ENCODE peak calls at places on chromosome 9, in nine cellular contexts. G is neural crest cell, N is chondrocyte, Q is left ventricle myocardium inferior, J is BJ, S is fibroblast of lung, M is ovary, H is GM23338, W is HCT116. X is an unnamed sample.

GRCh38 chr9:99787552-99787951 is 34.1 kb upstream of the NR4A3 start:
- DNase-seq in G (no peak), M (no peak), S (no peak), H (no peak), N (no peak), W (no peak), Q (no peak), J (no peak), X (no peak)

GRCh38 chr9:23731373-23731772 is 94.7 kb downstream of the ELAVL2 start:
- DNase-seq in Q (no peak), W (no peak), H (no peak), S (no peak), N (no peak), M (no peak), J (no peak), G (no peak), X (no peak)

GRCh38 chr9:38622083-38622674 is 1.8 kb upstream of the ANKRD18A start:
- DNase-seq in H (peak), N (no peak), G (peak), S (no peak), J (no peak), M (no peak), Q (no peak), W (no peak), X (no peak)

GRCh38 chr9:16514131-16514530 is 356.3 kb downstream of the BNC2 start:
- DNase-seq in S (no peak), Q (no peak), W (no peak), M (no peak), G (no peak), J (no peak), H (peak), N (no peak), X (no peak)

GRCh38 chr9:21682981-21683380 is 119.5 kb upstream of the MTAP start:
- DNase-seq in G (no peak), S (peak), M (no peak), H (no peak), J (no peak), W (no peak), N (no peak), Q (no peak), X (no peak)

GRCh38 chr9:23319092-23319491 is 506.9 kb downstream of the ELAVL2 start:
- DNase-seq in J (no peak), S (no peak), H (no peak), G (no peak), N (no peak), Q (no peak), M (no peak), W (no peak), X (no peak)

GRCh38 chr9:37082214-37082765 is 38.1 kb upstream of the ZCCHC7 start:
- DNase-seq in N (no peak), G (no peak), J (no peak), H (no peak), W (no peak), M (no peak), S (no peak), Q (no peak), X (no peak)

GRCh38 chr9:6355728-6356127 is 27.6 kb downstream of the TPD52L3 start:
- DNase-seq in H (no peak), S (peak), Q (no peak), J (peak), G (no peak), N (no peak), M (no peak), W (no peak), X (no peak)

GRCh38 chr9:6829027-6829426 is 71.3 kb downstream of the KDM4C start:
- DNase-seq in J (no peak), N (no peak), Q (no peak), W (peak), S (no peak), H (peak), G (no peak), M (no peak), X (no peak)

GRCh38 chr9:8362250-8362649 is 562.7 kb upstream of the DMAC1 start:
- DNase-seq in G (no peak), S (no peak), H (no peak), W (no peak), Q (no peak), J (no peak), M (no peak), N (no peak), X (no peak)

GRCh38 chr9:91360551-91361293 is 996 bp downstream of the AUH start:
- DNase-seq in H (peak), Q (no peak), W (no peak), N (no peak), M (no peak), S (peak), J (no peak), G (no peak), X (no peak)

GRCh38 chr9:5557606-5558587 is 47.6 kb downstream of the PDCD1LG2 start:
- DNase-seq in G (no peak), N (no peak), J (no peak), Q (no peak), S (peak), W (no peak), M (peak), H (no peak), X (no peak)

GRCh38 chr9:132644251-132644650 is 25.5 kb downstream of the DDX31 start:
- DNase-seq in Q (no peak), H (peak), J (no peak), M (no peak), G (no peak), N (no peak), W (no peak), S (no peak), X (no peak)

GRCh38 chr9:87910821-87911220 is 6.9 kb upstream of the SPATA31C1 start:
- DNase-seq in S (peak), Q (no peak), G (no peak), J (peak), W (no peak), M (no peak), H (no peak), N (no peak), X (no peak)

GRCh38 chr9:14089051-14089798 is 224.7 kb downstream of the NFIB start:
- DNase-seq in Q (no peak), S (peak), H (peak), N (no peak), W (no peak), M (no peak), G (no peak), J (no peak), X (no peak)

GRCh38 chr9:137504432-137504777 is 45.3 kb upstream of the NSMF start:
- DNase-seq in Q (no peak), J (no peak), N (no peak), S (no peak), G (no peak), H (no peak), W (no peak), M (no peak), X (no peak)

GRCh38 chr9:79757906-79758669 is 186.3 kb downstream of the TLE4 start:
- DNase-seq in J (no peak), G (no peak), N (no peak), W (no peak), S (peak), H (peak), Q (no peak), M (no peak), X (no peak)

GRCh38 chr9:2127486-2127885 is 112.3 kb downstream of the SMARCA2 start:
- DNase-seq in S (peak), J (peak), G (no peak), N (no peak), W (no peak), Q (no peak), H (no peak), M (no peak), X (no peak)

GRCh38 chr9:88532320-88532719 is 2.7 kb upstream of the NXNL2 start:
- DNase-seq in J (no peak), W (no peak), H (peak), N (no peak), S (peak), M (peak), Q (peak), G (peak), X (peak)

GRCh38 chr9:36486933-36487481 is 85.7 kb upstream of the MELK start:
- DNase-seq in M (peak), H (peak), G (peak), Q (peak), W (no peak), J (no peak), N (peak), S (no peak), X (peak)

GRCh38 chr9:3181049-3181953 is 337.4 kb upstream of the PUM3 start:
- DNase-seq in M (no peak), G (peak), W (no peak), S (no peak), H (peak), J (no peak), Q (no peak), N (no peak), X (peak)

GRCh38 chr9:72753261-72753893 is 199.5 kb downstream of the ALDH1A1 start:
- DNase-seq in Q (no peak), N (no peak), J (no peak), W (no peak), H (no peak), M (no peak), G (no peak), S (peak), X (no peak)

GRCh38 chr9:93860694-93861658 is 94.2 kb downstream of the BARX1 start:
- DNase-seq in G (no peak), Q (no peak), S (no peak), N (peak), J (no peak), H (peak), M (no peak), W (no peak), X (no peak)

GRCh38 chr9:121282309-121283071 is 14.5 kb downstream of the GSN start:
- DNase-seq in S (peak), M (peak), Q (peak), H (no peak), G (no peak), N (no peak), W (no peak), J (peak), X (no peak)

GRCh38 chr9:130539473-130540223 is 39.7 kb upstream of the FUBP3 start:
- DNase-seq in Q (no peak), H (no peak), W (peak), M (no peak), J (no peak), N (no peak), S (peak), G (no peak), X (no peak)

GRCh38 chr9:130214921-130215320 is 42.7 kb downstream of the NCS1 start:
- DNase-seq in J (no peak), M (no peak), H (no peak), W (no peak), Q (no peak), S (no peak), N (no peak), G (no peak), X (no peak)

GRCh38 chr9:106077731-106078130 is 383.4 kb downstream of the TMEM38B start:
- DNase-seq in W (no peak), H (no peak), G (no peak), M (no peak), Q (no peak), J (no peak), S (no peak), N (no peak), X (no peak)

GRCh38 chr9:98154678-98155077 is 35.7 kb upstream of the TRIM14 start:
- DNase-seq in W (no peak), M (no peak), J (no peak), N (no peak), Q (no peak), H (no peak), G (no peak), S (no peak), X (no peak)

GRCh38 chr9:131420913-131421312 is 27.0 kb downstream of the PRRC2B start:
- DNase-seq in W (no peak), M (no peak), G (no peak), N (peak), S (peak), J (no peak), Q (no peak), H (peak), X (no peak)

GRCh38 chr9:18569941-18570630 is 96.1 kb downstream of the ADAMTSL1 start:
- DNase-seq in S (no peak), M (no peak), W (no peak), H (no peak), G (no peak), N (no peak), Q (no peak), J (no peak), X (no peak)

GRCh38 chr9:120038342-120038741 is 541.6 kb downstream of the CDK5RAP2 start:
- DNase-seq in Q (no peak), N (no peak), H (no peak), G (no peak), W (no peak), M (no peak), J (no peak), S (no peak), X (no peak)

GRCh38 chr9:127166651-127167524 is 44.5 kb upstream of the ANGPTL2 start:
- DNase-seq in M (no peak), J (no peak), H (no peak), S (peak), N (no peak), G (no peak), Q (no peak), W (peak), X (no peak)

GRCh38 chr9:133403766-133404439 is 13.9 kb downstream of the REXO4 start:
- DNase-seq in H (peak), Q (no peak), N (no peak), W (peak), S (no peak), J (no peak), M (no peak), G (no peak), X (no peak)

GRCh38 chr9:124768275-124768674 is 2.8 kb downstream of the NR6A1 start:
- DNase-seq in J (no peak), N (no peak), G (no peak), M (no peak), Q (no peak), S (no peak), W (no peak), H (no peak), X (no peak)

GRCh38 chr9:124767830-124768229 is 3.3 kb downstream of the NR6A1 start:
- DNase-seq in S (no peak), N (no peak), H (peak), W (no peak), M (no peak), Q (no peak), J (no peak), G (no peak), X (no peak)

GRCh38 chr9:124766326-124766725 is 4.8 kb downstream of the NR6A1 start:
- DNase-seq in N (no peak), G (no peak), Q (no peak), H (no peak), W (no peak), M (no peak), J (no peak), S (no peak), X (no peak)

GRCh38 chr9:124765439-124765835 is 5.7 kb downstream of the NR6A1 start:
- DNase-seq in N (no peak), M (no peak), H (peak), Q (no peak), J (no peak), S (no peak), G (no peak), W (no peak), X (no peak)

GRCh38 chr9:124766815-124767554 is 4.1 kb downstream of the NR6A1 start:
- DNase-seq in W (no peak), Q (no peak), G (no peak), N (no peak), S (no peak), J (no peak), H (peak), M (no peak), X (no peak)
- TF ChIP-seq CTCF in W (no peak), Q (no peak), G (peak), N (peak), S (no peak), J (peak), H (peak), M (no peak), X (peak)

DNA sequence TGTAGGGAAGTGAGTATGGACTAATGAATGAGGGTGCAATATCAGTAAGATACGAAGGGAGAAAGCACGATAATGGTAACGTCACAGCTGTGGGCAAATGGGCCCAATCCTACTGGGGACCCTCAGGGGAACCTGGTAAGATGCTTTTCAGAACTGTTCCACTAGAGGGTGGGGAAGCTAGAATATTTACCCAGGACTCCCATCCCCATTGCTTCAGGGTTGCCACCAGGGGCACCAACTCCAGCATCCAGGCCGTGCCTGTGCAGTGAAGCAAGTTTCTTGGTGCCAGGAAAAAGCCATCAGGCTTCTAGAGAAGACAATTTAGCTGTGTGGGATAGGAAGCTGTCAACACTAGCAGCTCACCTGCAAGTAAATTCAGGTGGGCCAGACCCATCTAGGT is 409.3 kb downstream of the AGTPBP1 start:
- DNase-seq in M (no peak), H (peak), Q (no peak), S (no peak), W (peak), N (no peak), G (no peak), J (no peak), X (no peak)
- TF ChIP-seq CTCF in M (no peak), H (peak), Q (peak), S (no peak), W (peak), N (peak), G (peak), J (no peak), X (peak)

DNA sequence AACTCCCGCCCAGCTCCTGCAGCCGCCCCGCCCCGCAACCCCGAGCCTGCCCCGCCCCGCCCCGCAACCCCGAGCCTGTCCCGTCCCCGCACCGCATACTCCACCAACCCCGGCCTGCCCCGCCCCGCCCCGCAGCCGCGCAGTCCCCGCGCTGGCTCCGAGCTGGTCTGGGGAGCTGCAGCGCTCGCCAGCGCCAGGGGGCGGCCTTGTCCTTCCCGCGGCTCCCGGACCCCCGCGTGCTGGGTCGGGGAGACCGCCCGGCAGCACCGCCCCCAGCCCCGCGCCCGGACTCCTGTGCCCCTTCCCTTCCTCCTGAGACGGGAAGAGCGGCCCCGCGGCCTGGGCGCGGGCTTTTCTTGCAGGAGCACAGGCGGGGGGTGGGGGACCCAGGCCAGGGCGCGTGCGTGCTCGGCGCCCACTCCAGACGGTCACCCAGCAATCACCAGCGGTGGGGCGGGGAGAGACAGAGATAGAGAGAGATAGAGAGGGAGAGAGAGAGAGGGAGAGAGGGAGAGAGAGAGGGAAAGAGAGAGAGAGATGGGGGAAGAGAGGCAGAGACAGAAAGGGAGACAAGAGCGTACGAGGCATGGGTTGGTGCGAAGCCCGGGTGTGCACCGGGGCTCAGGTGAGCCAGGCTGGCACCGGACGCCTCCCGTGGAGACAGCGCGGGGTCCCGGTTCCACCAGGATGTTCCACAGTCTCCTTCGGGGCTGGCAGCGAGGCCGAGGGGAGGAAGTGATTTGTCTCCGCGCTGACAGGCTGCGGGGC is 14.7 kb upstream of the TMEM250 start:
- DNase-seq in H (peak), J (no peak), N (no peak), G (peak), M (no peak), Q (no peak), S (peak), W (no peak), X (peak)
- TF ChIP-seq CTCF in H (peak), J (peak), N (peak), G (peak), M (peak), Q (peak), S (peak), W (peak), X (peak)

GRCh38 chr9:35161713-35162604 is at the start of gene UNC13B:
- DNase-seq in W (peak), J (peak), S (peak), M (peak), Q (peak), H (peak), G (peak), N (peak), X (peak)
- TF ChIP-seq CTCF in W (no peak), J (peak), S (peak), M (no peak), Q (no peak), H (no peak), G (peak), N (peak), X (peak)

X was measured in progenitor cell of endocrine pancreas.